ENCODE peak calls at places on chromosomes 16 and 17, in eight cellular contexts. G, U, O, Z, N, K, B and T are unnamed samples. For H3K4me1, the result is how much of the 10 kb centered on the place peaks cover.

GRCh38 chr17:64984776-64985521 is 65.7 kb upstream of the LRRC37A3 start:
- DNase-seq in G (no peak), U (no peak), O (no peak), Z (no peak), N (no peak), K (no peak), B (no peak), T (no peak)

GRCh38 chr17:57113656-57114055 is 28.6 kb downstream of the AKAP1 start:
- DNase-seq in G (no peak), U (no peak), O (no peak), Z (no peak), N (no peak), K (no peak), B (no peak), T (no peak)

GRCh38 chr17:40550608-40551007 is 14.7 kb downstream of the CCR7 start:
- DNase-seq in G (peak), U (peak), O (peak), Z (no peak), N (peak), K (peak), B (peak), T (no peak)

GRCh38 chr16:69465083-69465721 is 40.8 kb downstream of the CYB5B start:
- DNase-seq in G (no peak), U (no peak), O (no peak), Z (no peak), N (no peak), K (peak), B (no peak), T (no peak)

GRCh38 chr16:14362774-14363371 is 267.2 kb downstream of the PARN start:
- DNase-seq in G (no peak), U (no peak), O (no peak), Z (no peak), N (no peak), K (no peak), B (no peak), T (no peak)

GRCh38 chr16:7343271-7343670 is 10.6 kb downstream of the RBFOX1 start:
- DNase-seq in G (no peak), U (no peak), O (no peak), Z (no peak), N (no peak), K (no peak), B (no peak), T (no peak)

GRCh38 chr16:2511996-2512919 is 1.5 kb upstream of the ATP6V0C start:
- DNase-seq in G (peak), U (no peak), O (no peak), Z (no peak), N (no peak), K (no peak), B (no peak), T (no peak)

GRCh38 chr17:82440377-82440981 is 10.1 kb downstream of the CYBC1 start:
- DNase-seq in G (peak), U (no peak), O (no peak), Z (no peak), N (no peak), K (peak), B (peak), T (peak)

GRCh38 chr16:57167951-57168350 is 17.9 kb downstream of the PSME3IP1 start:
- DNase-seq in G (no peak), U (no peak), O (no peak), Z (no peak), N (no peak), K (no peak), B (no peak), T (no peak)

GRCh38 chr17:46192484-46193245 is 564 bp downstream of the KANSL1 start:
- DNase-seq in G (peak), U (peak), O (peak), Z (peak), N (peak), K (peak), B (peak), T (peak)

DNA sequence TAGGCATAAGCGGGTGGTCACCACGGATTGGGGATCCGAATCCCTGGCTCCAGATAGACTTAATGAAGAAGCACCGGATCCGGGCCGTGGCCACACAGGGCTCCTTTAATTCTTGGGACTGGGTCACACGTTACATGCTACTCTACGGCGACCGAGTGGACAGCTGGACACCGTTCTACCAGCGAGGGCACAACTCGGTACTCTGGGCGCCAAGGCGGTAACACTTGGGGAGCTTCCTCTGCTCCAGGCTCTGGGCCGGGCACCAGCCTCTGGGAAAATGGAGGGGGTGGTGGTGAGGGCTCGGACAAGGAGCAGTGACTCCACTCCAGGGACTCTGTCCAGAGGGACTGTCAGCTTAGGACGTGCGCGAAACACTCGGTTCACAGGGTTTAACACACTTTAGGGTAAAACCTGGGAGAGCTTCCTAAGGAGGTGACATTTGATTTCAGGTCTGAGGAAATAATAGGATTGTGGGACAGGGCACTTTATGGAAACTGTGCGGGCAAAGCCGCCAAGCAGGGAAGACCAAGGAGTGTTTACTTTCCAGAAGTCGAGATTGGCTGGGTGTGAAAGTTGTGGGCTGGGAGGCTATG is 1.8 kb downstream of the CNTNAP1 start:
- DNase-seq in G (no peak), U (no peak), O (no peak), Z (no peak), N (no peak), K (no peak), B (no peak), T (no peak)
- H3K4me3 ChIP-seq in G (no peak), U (peak), O (peak), Z (no peak), N (peak), K (peak), B (peak), T (peak)

GRCh38 chr17:81059026-81059425 is 24.1 kb downstream of the BAIAP2 start:
- DNase-seq in G (no peak), U (no peak), O (no peak), Z (no peak), N (no peak), K (no peak), B (no peak), T (no peak)
- H3K4me1 ChIP-seq in G (under half), U (half or more), O (under half), Z (under half), N (under half), K (under half), B (under half), T (under half)

GRCh38 chr17:79905832-79906231 is 66.6 kb upstream of the CBX4 start:
- DNase-seq in G (no peak), U (no peak), O (no peak), Z (no peak), N (no peak), K (no peak), B (no peak), T (no peak)
- TF ChIP-seq CTCF in G (no peak), U (no peak), O (no peak), Z (no peak), N (no peak), K (peak), B (no peak), T (no peak)

GRCh38 chr16:86797700-86798099 is 219.4 kb downstream of the FOXL1 start:
- DNase-seq in G (no peak), U (no peak), O (no peak), Z (no peak), N (no peak), K (no peak), B (no peak), T (no peak)
- H3K4me3 ChIP-seq in G (no peak), U (no peak), O (no peak), Z (no peak), N (no peak), K (no peak), B (no peak), T (no peak)

GRCh38 chr17:69762359-69762758 is 312.7 kb upstream of the KCNJ16 start:
- DNase-seq in G (no peak), U (no peak), O (no peak), Z (no peak), N (no peak), K (no peak), B (no peak), T (no peak)
- H3K4me1 ChIP-seq in G (under half), U (under half), O (under half), Z (under half), N (under half), K (under half), B (under half), T (under half)

GRCh38 chr17:75722076-75722475 is 817 bp downstream of the ITGB4 start:
- DNase-seq in G (peak), U (no peak), O (no peak), Z (no peak), N (no peak), K (peak), B (no peak), T (no peak)

GRCh38 chr17:75722542-75723095 is 1.4 kb downstream of the ITGB4 start:
- DNase-seq in G (no peak), U (no peak), O (no peak), Z (no peak), N (no peak), K (peak), B (no peak), T (no peak)

GRCh38 chr17:75719732-75720131 is 1.5 kb upstream of the ITGB4 start:
- DNase-seq in G (no peak), U (no peak), O (no peak), Z (no peak), N (no peak), K (no peak), B (no peak), T (no peak)

GRCh38 chr17:75720656-75721462 is at the start of gene ITGB4:
- DNase-seq in G (peak), U (no peak), O (peak), Z (peak), N (no peak), K (peak), B (peak), T (peak)

GRCh38 chr17:75721463-75722011 is 278 bp downstream of the ITGB4 start:
- DNase-seq in G (no peak), U (no peak), O (no peak), Z (no peak), N (no peak), K (peak), B (no peak), T (no peak)
- TF ChIP-seq CTCF in G (no peak), U (no peak), O (no peak), Z (no peak), N (no peak), K (no peak), B (no peak), T (no peak)